ENCODE peak calls at places on chromosome 9, in four cellular contexts. B, V, F and T are unnamed samples.

GRCh38 chr9:94002316-94003140 is 47.4 kb upstream of the BARX1 start:
- DNase-seq in B (no peak), V (peak), F (peak), T (peak)

GRCh38 chr9:4306066-4306787 is 6.4 kb upstream of the GLIS3 start:
- DNase-seq in B (no peak), V (no peak), F (no peak), T (no peak)

GRCh38 chr9:134895103-134895502 is 14.5 kb downstream of the FCN2 start:
- DNase-seq in B (no peak), V (no peak), F (no peak), T (peak)

GRCh38 chr9:134607971-134608370 is 33.6 kb upstream of the COL5A1 start:
- DNase-seq in B (no peak), V (no peak), F (no peak), T (no peak)

GRCh38 chr9:127915801-127916664 is 808 bp downstream of the ST6GALNAC4 start:
- DNase-seq in B (no peak), V (no peak), F (no peak), T (no peak)

GRCh38 chr9:114186793-114187289 is 31.5 kb downstream of the COL27A1 start:
- DNase-seq in B (no peak), V (no peak), F (no peak), T (no peak)

GRCh38 chr9:133046196-133046899 is 15.4 kb upstream of the CEL start:
- DNase-seq in B (no peak), V (no peak), F (no peak), T (no peak)

GRCh38 chr9:112439825-112440224 is 46.8 kb upstream of the KIAA1958 start:
- DNase-seq in B (no peak), V (no peak), F (no peak), T (no peak)

GRCh38 chr9:124137944-124138335 is 119.8 kb upstream of the NEK6 start:
- DNase-seq in B (no peak), V (no peak), F (no peak), T (no peak)

GRCh38 chr9:95296761-95297160 is 20.7 kb downstream of the FANCC start:
- DNase-seq in B (no peak), V (no peak), F (no peak), T (no peak)

GRCh38 chr9:134622896-134623407 is 18.7 kb upstream of the COL5A1 start:
- DNase-seq in B (no peak), V (no peak), F (no peak), T (no peak)

GRCh38 chr9:88593537-88594185 is 58.7 kb downstream of the NXNL2 start:
- DNase-seq in B (no peak), V (peak), F (peak), T (peak)

GRCh38 chr9:99193466-99193821 is 28.3 kb downstream of the ALG2 start:
- DNase-seq in B (no peak), V (no peak), F (peak), T (no peak)

GRCh38 chr9:122392284-122392683 is 21.5 kb downstream of the PTGS1 start:
- DNase-seq in B (no peak), V (no peak), F (no peak), T (no peak)

GRCh38 chr9:133708770-133709611 is 29.2 kb downstream of the SARDH start:
- DNase-seq in B (no peak), V (peak), F (no peak), T (no peak)

GRCh38 chr9:99288830-99289229 is 66.7 kb downstream of the SEC61B start:
- DNase-seq in B (no peak), V (no peak), F (no peak), T (no peak)

GRCh38 chr9:33202552-33203300 is 35.6 kb upstream of the B4GALT1 start:
- DNase-seq in B (peak), V (peak), F (peak), T (no peak)

GRCh38 chr9:121321039-121321503 is 49.0 kb downstream of the STOM start:
- DNase-seq in B (no peak), V (no peak), F (peak), T (no peak)
- TF ChIP-seq CTCF in B (no peak), V (no peak), F (no peak), T (no peak)

GRCh38 chr9:34374339-34374738 is 2.4 kb downstream of the MYORG start:
- DNase-seq in B (no peak), V (no peak), F (no peak), T (no peak)

GRCh38 chr9:34374905-34375552 is 1.7 kb downstream of the MYORG start:
- DNase-seq in B (no peak), V (no peak), F (no peak), T (peak)

GRCh38 chr9:34376596-34377401 is at the start of gene MYORG:
- DNase-seq in B (peak), V (peak), F (peak), T (peak)

GRCh38 chr9:34377402-34377741 is 674 bp upstream of the MYORG start:
- DNase-seq in B (no peak), V (no peak), F (no peak), T (no peak)

GRCh38 chr9:34375901-34376595 is 650 bp downstream of the MYORG start:
- DNase-seq in B (peak), V (peak), F (no peak), T (peak)
- TF ChIP-seq CTCF in B (peak), V (no peak), F (peak), T (no peak)

DNA sequence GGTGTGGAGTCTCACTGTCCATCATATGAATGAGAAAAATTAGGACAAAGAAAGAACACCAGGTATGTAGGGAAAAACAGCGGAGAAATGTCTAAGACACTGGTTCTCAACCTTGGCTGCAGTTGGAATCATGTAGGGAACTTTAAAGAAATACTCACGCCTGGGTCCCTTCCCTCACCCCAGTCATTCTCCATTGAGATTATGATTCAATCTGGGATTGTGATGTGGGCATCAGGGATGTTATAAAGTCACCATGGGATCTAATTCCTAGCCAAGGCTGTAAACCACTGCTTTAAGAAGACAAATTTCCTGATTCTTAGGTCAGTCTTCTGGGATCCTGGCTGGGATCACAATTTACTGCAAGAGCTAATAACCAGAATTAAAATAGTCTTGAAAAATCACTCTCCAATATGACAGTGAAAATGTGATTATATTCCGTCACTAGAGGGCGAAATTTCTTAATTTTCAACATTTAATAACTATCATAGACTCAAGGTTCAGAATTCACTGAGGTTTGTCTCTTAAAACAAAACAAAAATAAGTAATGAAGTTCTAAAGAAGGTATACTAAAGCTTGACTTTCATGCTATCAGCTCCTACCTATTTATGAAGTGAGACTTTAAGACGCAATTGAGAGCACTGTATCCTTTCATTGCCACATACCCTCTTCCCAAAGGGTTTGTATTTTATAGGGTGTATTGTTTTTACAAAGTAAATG is 60.5 kb downstream of the GLDC start:
- DNase-seq in B (no peak), V (peak), F (no peak), T (peak)
- TF ChIP-seq CTCF in B (peak), V (peak), F (peak), T (peak)

GRCh38 chr9:17394868-17395488 is 183.9 kb upstream of the SH3GL2 start:
- DNase-seq in B (no peak), V (no peak), F (no peak), T (no peak)
- TF ChIP-seq CTCF in B (no peak), V (no peak), F (no peak), T (no peak)

GRCh38 chr9:34991833-34992375 is 2.4 kb downstream of the DNAJB5 start:
- DNase-seq in B (peak), V (peak), F (no peak), T (peak)
- TF ChIP-seq CTCF in B (peak), V (no peak), F (no peak), T (no peak)

GRCh38 chr9:70382709-70383605 is 31.5 kb downstream of the KLF9 start:
- DNase-seq in B (no peak), V (no peak), F (no peak), T (no peak)

GRCh38 chr9:70389188-70389587 is 25.3 kb downstream of the KLF9 start:
- DNase-seq in B (no peak), V (no peak), F (no peak), T (no peak)

GRCh38 chr9:70387663-70388062 is 26.8 kb downstream of the KLF9 start:
- DNase-seq in B (no peak), V (no peak), F (no peak), T (no peak)

GRCh38 chr9:70382046-70382708 is 32.3 kb downstream of the KLF9 start:
- DNase-seq in B (no peak), V (no peak), F (no peak), T (no peak)

GRCh38 chr9:70385423-70385822 is 29.0 kb downstream of the KLF9 start:
- DNase-seq in B (no peak), V (no peak), F (no peak), T (no peak)
- TF ChIP-seq CTCF in B (no peak), V (no peak), F (no peak), T (no peak)

DNA sequence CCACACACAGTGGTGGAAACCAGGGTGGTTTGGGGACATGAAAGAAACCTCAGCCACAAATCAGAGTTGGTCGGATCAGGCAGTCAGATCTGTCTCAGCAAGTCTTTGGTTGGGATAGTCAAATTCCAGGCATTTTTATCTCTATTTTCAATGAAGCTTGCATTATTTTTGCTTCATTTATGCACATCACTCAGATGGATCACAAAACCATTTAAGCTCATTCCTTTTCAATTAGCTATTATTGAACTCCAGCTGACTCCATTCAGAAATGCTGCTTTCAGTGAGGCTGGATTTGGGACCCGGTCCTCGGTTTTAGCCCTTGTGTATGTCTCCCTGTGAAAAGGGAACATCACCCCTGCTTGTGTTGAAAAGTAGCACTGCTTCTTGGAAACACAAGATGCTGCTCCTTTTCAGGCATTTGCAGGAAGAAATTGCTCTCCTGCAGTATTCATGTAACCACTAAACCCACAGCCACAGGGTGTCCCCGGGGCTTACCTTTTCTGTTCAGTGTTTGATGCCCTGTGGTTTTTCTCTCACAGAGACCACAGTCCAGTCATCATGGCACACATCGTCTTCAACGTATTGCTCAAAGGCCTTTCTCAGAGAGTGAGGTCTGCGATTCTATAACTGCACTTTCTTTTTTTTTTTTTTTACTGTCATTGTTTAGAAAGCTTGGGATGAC is 232.9 kb downstream of the NFIB start:
- DNase-seq in B (no peak), V (no peak), F (no peak), T (no peak)
- TF ChIP-seq CTCF in B (no peak), V (no peak), F (no peak), T (no peak)

DNA sequence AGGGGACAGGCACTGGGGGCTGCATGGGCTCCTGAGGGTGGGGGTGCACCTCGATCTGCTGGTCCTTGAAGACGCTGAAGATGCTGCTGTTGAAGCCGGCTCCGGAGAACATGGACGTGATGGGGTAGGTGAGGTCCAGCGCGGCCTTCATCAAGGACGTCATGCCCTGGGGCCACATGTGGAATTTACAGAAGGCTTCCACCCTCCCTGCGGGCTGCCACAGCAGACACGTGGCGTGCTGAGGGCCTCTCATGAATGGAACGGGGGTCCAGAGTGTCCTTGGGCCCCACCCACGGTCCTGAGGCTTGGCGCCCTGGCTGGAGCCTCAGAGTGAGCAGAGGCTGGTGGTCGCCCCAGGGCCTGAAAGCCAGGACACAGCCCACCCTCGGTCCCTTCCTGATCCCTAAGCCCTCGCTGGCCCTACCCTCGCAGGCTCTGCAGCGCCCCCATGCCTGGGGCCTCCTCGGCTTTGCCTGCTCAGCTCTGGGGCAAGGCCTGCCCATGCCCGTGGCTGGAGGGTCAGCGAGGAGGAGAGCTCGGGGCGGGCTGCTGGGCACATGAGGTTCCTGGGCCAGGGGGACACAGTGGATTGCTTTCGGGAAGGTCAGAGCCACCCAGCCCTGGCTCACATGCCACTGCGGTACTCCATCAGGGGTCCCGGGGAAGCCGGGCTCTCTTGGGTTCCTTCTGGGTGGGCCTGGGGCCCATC is 5.3 kb upstream of the NSMF start:
- DNase-seq in B (no peak), V (no peak), F (no peak), T (no peak)
- TF ChIP-seq CTCF in B (no peak), V (no peak), F (no peak), T (no peak)